ENCODE peak calls at places on chromosome 3, in four cellular contexts. D, X, L and Z are unnamed samples.

GRCh38 chr3:47096955-47097354 is 67.0 kb downstream of the SETD2 start:
- DNase-seq in X (no peak), D (no peak), L (peak; percentile 49), Z (no peak)

GRCh38 chr3:58329922-58330413 is 2.7 kb upstream of the PXK start:
- DNase-seq in X (no peak), D (no peak), L (no peak), Z (no peak)

GRCh38 chr3:186432189-186432588 is 70.2 kb upstream of the DGKG start:
- DNase-seq in X (no peak), D (no peak), L (peak; percentile 96), Z (no peak)

GRCh38 chr3:117350386-117350785 is 640.8 kb downstream of the TUSC7 start:
- DNase-seq in D (no peak), L (no peak), X (no peak), Z (peak; percentile 20)

GRCh38 chr3:74470313-74470712 is 144.1 kb downstream of the CNTN3 start:
- DNase-seq in L (no peak), X (no peak), D (peak; percentile 10), Z (no peak)

GRCh38 chr3:86785381-86785780 is 205.6 kb downstream of the VGLL3 start:
- DNase-seq in L (peak; percentile 34), X (no peak), D (no peak), Z (no peak)

GRCh38 chr3:50534721-50535330 is 31.4 kb upstream of the CACNA2D2 start:
- DNase-seq in D (no peak), L (peak; percentile 34), X (no peak), Z (no peak)

GRCh38 chr3:9295007-9295406 is 45.6 kb upstream of the SRGAP3 start:
- DNase-seq in X (no peak), D (no peak), L (no peak), Z (no peak)

GRCh38 chr3:182364723-182365650 is 428.3 kb upstream of the ATP11B start:
- DNase-seq in D (peak; percentile 61), L (peak; percentile 98), X (peak; percentile 99), Z (peak; percentile 76)

GRCh38 chr3:104907507-104907906 is 459.2 kb upstream of the ALCAM start:
- DNase-seq in L (peak; percentile 89), X (no peak), D (no peak), Z (no peak)

GRCh38 chr3:155859859-155860258 is 5.6 kb upstream of the SLC33A1 start:
- DNase-seq in D (no peak), L (peak; percentile 44), X (no peak), Z (no peak)

GRCh38 chr3:30199096-30199734 is 407.2 kb upstream of the TGFBR2 start:
- DNase-seq in L (peak; percentile 49), X (peak; percentile 59), D (peak; percentile 69), Z (peak; percentile 87)

GRCh38 chr3:100695696-100696095 is 13.6 kb upstream of the TFG start:
- DNase-seq in D (no peak), X (no peak), L (no peak), Z (no peak)

GRCh38 chr3:119194237-119195150 is 21.1 kb downstream of the UPK1B start:
- DNase-seq in X (no peak), D (no peak), L (peak; percentile 20), Z (no peak)